ENCODE peak calls at places on chromosomes 11 and 22, in six cellular contexts. V is A549, N is GM12878, Z is K562, Q is HepG2, A is endothelial cell of umbilical vein. T is an unnamed sample.

GRCh38 chr11:32485733-32486132 is 50.4 kb upstream of the WT1 start:
- DNase-seq in A (no peak), Z (no peak), N (no peak), Q (no peak), V (no peak), T (no peak)

GRCh38 chr22:21010426-21011113 is 4.4 kb upstream of the P2RX6 start:
- DNase-seq in Z (no peak), A (no peak), V (no peak), Q (no peak), N (no peak), T (no peak)

GRCh38 chr11:75260396-75260795 is 19.8 kb downstream of the TPBGL start:
- DNase-seq in Q (no peak), Z (no peak), N (no peak), A (no peak), V (no peak), T (no peak)

GRCh38 chr11:18322818-18323570 is 627 bp downstream of the GTF2H1 start:
- DNase-seq in Z (no peak), N (no peak), Q (no peak), V (peak), A (no peak), T (peak)

GRCh38 chr11:18312012-18312411 is 9.9 kb downstream of the HPS5 start:
- DNase-seq in V (no peak), Q (no peak), Z (no peak), N (no peak), A (no peak), T (no peak)

GRCh38 chr11:88202498-88202897 is 27.3 kb upstream of the RAB38 start:
- DNase-seq in N (no peak), V (no peak), Z (no peak), Q (no peak), A (no peak), T (no peak)

GRCh38 chr11:27173545-27173944 is 132.9 kb downstream of the BBOX1 start:
- DNase-seq in A (no peak), Z (no peak), V (no peak), N (no peak), Q (no peak), T (no peak)

GRCh38 chr11:8309862-8310261 is 46.2 kb upstream of the LMO1 start:
- DNase-seq in A (no peak), V (peak), Z (no peak), N (no peak), Q (no peak), T (no peak)

GRCh38 chr11:14059491-14059890 is 97.0 kb downstream of the SPON1 start:
- DNase-seq in Z (no peak), Q (no peak), A (no peak), V (no peak), N (no peak), T (no peak)

GRCh38 chr22:17201285-17201945 is 17.8 kb downstream of the ADA2 start:
- DNase-seq in Q (peak), V (peak), A (peak), N (no peak), Z (peak), T (peak)

GRCh38 chr11:73283316-73284035 is 11.3 kb downstream of the P2RY6 start:
- DNase-seq in Z (peak), V (no peak), N (no peak), Q (no peak), A (no peak), T (no peak)

DNA sequence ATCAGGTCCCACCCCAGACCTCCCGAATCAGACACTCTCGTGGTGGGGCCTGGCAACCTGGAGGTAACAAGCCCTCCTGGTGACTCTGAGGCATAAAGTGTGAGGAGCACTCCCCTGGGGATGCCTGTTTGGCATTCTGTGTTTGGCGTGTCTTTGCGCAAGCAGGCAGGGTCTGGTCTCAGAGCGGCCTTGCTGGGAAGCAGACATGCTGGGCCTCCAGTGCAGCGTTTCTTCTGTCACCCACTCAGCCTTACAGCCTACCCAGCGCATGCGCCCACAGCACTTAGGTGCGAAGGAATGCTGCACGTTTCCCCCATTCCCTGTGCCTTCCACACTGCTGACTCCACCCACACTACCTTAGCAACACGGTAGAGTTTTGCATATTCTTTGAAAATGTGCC is 7.4 kb upstream of the CXCR5 start:
- DNase-seq in N (no peak), Z (no peak), A (no peak), V (no peak), Q (no peak), T (peak)
- H3K4me3 ChIP-seq in N (no peak), Z (no peak), A (no peak), V (no peak), Q (no peak), T (no peak)

DNA sequence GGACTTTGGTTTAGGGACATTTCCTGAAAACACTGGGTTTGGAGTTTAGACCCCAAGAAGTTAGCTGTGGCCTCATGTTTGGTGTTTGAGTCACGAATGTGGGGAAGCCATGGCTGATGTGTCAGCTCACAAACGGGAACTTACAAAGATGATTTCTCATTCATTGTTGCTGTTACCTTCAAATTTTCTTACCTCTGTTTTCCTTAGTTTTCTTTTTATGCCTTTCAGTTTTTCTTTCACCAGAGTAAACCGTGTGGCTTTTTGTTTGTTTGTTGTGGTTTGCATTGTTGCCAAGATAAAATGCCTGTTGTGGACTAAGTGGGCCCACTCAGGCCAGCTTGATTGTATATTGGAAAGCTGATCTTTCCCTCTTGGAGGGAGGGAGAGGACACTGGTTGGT is 89.2 kb downstream of the SWAP70 start:
- DNase-seq in N (no peak), V (no peak), Q (peak), A (no peak), Z (no peak), T (peak)
- TF ChIP-seq MYC in N (no peak), V (no peak), Q (no peak), A (no peak), Z (no peak), T (no peak)

DNA sequence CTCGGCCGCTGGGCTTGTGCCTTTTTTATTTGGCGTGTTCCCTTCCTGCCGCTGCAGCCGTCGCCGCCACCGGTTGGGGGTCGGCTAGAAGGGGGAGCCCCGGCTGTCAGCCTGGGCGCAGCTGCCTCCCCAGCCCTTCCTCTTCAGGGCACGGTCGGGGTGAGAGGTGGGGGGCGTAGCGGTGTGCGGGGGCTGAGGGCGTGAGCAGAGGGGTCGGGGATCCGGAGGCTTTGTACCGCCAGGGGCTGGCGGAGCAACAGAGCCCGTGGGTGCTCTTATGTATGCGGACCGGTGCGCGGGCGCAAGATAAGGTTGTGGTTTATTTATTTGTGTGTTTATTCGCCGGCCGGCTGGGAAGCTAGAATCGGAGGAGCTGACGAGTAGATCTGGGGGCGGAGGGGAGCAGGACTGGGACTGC is 482 bp downstream of the ZBTB16 start:
- DNase-seq in A (no peak), Q (no peak), Z (peak), V (peak), N (no peak), T (peak)
- TF ChIP-seq POLR2A in A (no peak), Q (no peak), Z (no peak), V (no peak), N (no peak), T (no peak)

DNA sequence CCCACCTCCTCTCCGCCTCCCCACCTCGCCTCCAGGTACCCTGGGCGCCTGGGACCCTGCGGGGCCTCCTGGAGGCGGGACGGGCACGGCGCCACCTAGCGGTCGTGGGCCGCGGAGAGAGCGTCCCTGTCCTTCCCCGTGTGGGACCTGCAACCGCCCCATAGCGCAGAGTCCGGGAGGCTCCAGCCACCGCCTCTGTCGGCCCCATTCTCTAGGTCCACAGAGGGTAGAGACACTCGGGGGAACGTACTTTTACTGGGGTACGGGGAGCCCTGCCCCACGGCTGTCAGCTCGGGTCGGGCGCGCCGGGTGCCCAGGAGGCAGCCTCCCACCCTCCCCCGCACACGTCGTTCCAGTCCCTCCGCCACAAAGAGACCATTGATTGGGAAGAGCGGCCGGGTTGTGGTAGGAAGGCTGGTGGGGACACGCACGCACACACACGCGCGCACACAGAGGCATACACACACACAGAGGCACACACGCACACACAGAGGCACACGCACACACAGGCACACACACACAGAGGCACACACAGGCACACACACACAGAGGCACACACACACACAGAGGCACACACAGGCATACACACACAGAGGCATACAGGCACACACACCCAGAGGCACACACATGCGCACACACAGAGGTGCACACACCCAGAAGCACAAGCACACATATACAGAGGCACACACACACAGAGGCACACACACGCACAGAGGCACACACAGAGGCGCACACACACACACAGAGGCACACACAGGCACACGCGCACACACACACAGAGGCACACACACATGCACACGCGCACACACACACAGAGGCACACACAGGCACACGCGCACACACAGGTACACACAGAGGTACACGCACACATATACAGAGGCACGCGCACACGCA is 12.6 kb upstream of the NECTIN1 start:
- DNase-seq in Q (peak), N (no peak), A (peak), V (peak), Z (peak), T (peak)
- H3K4me3 ChIP-seq in Q (no peak), N (no peak), A (no peak), V (no peak), Z (no peak), T (no peak)

GRCh38 chr11:61542024-61542461 is 33.5 kb downstream of the LRRC10B start:
- DNase-seq in Q (no peak), V (no peak), A (no peak), N (no peak), Z (no peak), T (no peak)
- TF ChIP-seq MYC in Q (no peak), V (no peak), A (no peak), N (no peak), Z (no peak), T (no peak)

GRCh38 chr22:41832553-41833368 is at the start of gene SREBF2:
- DNase-seq in A (peak), N (peak), Q (peak), Z (peak), V (peak), T (peak)
- TF ChIP-seq POLR2A in A (peak), N (peak), Q (peak), Z (peak), V (peak), T (peak)

GRCh38 chr11:12189543-12190235 is 79.3 kb downstream of the MICAL2 start:
- DNase-seq in A (peak), Z (no peak), V (no peak), N (no peak), Q (no peak), T (no peak)

GRCh38 chr11:12186683-12187082 is 76.3 kb downstream of the MICAL2 start:
- DNase-seq in V (no peak), N (no peak), Q (no peak), A (no peak), Z (no peak), T (no peak)

GRCh38 chr11:12187399-12187798 is 77.0 kb downstream of the MICAL2 start:
- DNase-seq in A (no peak), Q (no peak), V (no peak), Z (peak), N (no peak), T (no peak)

GRCh38 chr11:12190511-12190910 is 80.1 kb downstream of the MICAL2 start:
- DNase-seq in A (no peak), Q (no peak), Z (no peak), N (no peak), V (no peak), T (no peak)

GRCh38 chr11:12188548-12189317 is 78.3 kb downstream of the MICAL2 start:
- DNase-seq in N (no peak), V (no peak), Q (no peak), A (no peak), Z (no peak), T (no peak)
- H3K4me3 ChIP-seq in N (no peak), V (no peak), Q (no peak), A (no peak), Z (no peak), T (no peak)

GRCh38 chr22:49848690-49849160 is 4.9 kb upstream of the ZBED4 start:
- DNase-seq in N (no peak), V (no peak), A (no peak), Q (no peak), Z (no peak), T (no peak)

GRCh38 chr22:49847751-49848689 is 5.6 kb upstream of the ZBED4 start:
- DNase-seq in V (no peak), A (no peak), N (no peak), Q (no peak), Z (no peak), T (peak)

GRCh38 chr22:49850021-49850911 is 3.4 kb upstream of the ZBED4 start:
- DNase-seq in N (no peak), V (no peak), Q (no peak), A (no peak), Z (no peak), T (no peak)

GRCh38 chr22:49850959-49851815 is 2.5 kb upstream of the ZBED4 start:
- DNase-seq in Z (no peak), A (no peak), Q (no peak), N (no peak), V (no peak), T (no peak)

DNA sequence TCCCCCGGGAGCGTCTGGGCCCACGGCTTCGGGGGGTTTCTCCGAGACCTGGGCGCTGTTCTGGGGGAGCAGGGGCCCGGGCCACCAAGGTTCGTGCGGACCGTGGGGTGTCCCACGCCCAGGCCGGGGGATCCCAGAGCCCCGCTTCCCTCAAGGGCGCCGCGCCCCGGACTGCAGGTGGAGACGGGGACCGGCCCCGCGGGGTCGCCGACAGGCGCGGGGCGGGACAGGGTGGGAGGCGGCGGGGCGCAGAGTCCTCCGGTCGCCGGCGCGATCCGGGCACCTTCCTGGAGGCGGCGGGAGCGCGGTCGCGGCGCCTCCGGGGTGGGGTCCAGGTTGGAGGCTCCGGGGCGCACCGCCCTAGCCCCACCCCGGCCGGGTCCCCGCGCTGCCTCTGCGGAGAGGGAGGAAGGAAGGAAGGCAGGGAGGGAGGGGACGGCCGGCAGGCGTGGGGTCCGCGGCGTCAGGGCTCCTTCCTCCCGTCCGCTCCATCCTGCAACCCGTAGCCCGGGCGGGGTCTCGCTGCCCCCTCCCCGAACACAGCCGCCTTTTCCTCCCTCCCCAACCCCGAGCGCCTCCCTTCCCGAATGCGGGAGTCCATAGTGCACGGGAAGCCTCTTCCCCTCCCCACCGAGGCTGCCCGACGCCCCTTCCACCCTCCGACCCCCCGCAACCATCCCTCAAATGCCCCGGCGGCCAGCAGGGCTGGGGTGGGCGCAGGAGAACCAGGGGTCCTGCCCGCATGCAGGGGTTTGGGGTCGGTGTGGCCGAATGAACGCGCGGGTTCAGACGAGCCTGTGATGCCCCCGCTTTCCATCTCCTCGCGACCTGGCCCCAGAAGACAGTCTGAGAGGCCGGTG is 4.3 kb upstream of the ZBED4 start:
- DNase-seq in Z (no peak), Q (no peak), V (no peak), N (no peak), A (no peak), T (peak)
- TF ChIP-seq MYC in Z (no peak), Q (no peak), V (no peak), N (no peak), A (no peak), T (no peak)

T was measured in NB4.